ENCODE peak calls at places on chromosomes 3 and 15, in four cellular contexts. One of them, this sample, is unnamed.
A peak's percentile ranks its signal among the peaks of the same experiment; 100 is the strongest.

GRCh38 chr15:98668566-98669308 is 20.4 kb downstream of the IGF1R start:
- DNase-seq in KBM-7: peak; percentile 32
- DNase-seq in natural killer cell: no peak
- DNase-seq in GM04503: no peak
- DNase-seq in this sample: no peak

GRCh38 chr3:96106701-96107100 is 707.7 kb upstream of the EPHA6 start:
- DNase-seq in GM04503: no peak
- DNase-seq in natural killer cell: no peak
- DNase-seq in KBM-7: no peak
- DNase-seq in this sample: no peak

GRCh38 chr15:60838206-60838605 is 359.3 kb upstream of the ICE2 start:
- DNase-seq in natural killer cell: no peak
- DNase-seq in GM04503: no peak
- DNase-seq in KBM-7: no peak
- DNase-seq in this sample: no peak

GRCh38 chr15:100125627-100126231 is 216.0 kb downstream of the ADAMTS17 start:
- DNase-seq in KBM-7: no peak
- DNase-seq in GM04503: no peak
- DNase-seq in natural killer cell: no peak
- DNase-seq in this sample: no peak

GRCh38 chr15:77081971-77082370 is 11.1 kb upstream of the TSPAN3 start:
- DNase-seq in natural killer cell: no peak
- DNase-seq in KBM-7: no peak
- DNase-seq in GM04503: no peak
- DNase-seq in this sample: no peak

GRCh38 chr3:25153130-25153529 is 274.9 kb upstream of the RARB start:
- DNase-seq in GM04503: no peak
- DNase-seq in natural killer cell: no peak
- DNase-seq in KBM-7: no peak
- DNase-seq in this sample: no peak

GRCh38 chr3:197541756-197542539 is 13.8 kb downstream of the BDH1 start:
- DNase-seq in KBM-7: no peak
- DNase-seq in GM04503: no peak
- DNase-seq in natural killer cell: no peak
- DNase-seq in this sample: no peak

GRCh38 chr15:51193979-51194378 is 99.3 kb upstream of the TNFAIP8L3 start:
- DNase-seq in natural killer cell: no peak
- DNase-seq in GM04503: no peak
- DNase-seq in KBM-7: no peak
- DNase-seq in this sample: no peak

GRCh38 chr3:3664916-3665315 is 134.3 kb upstream of the LRRN1 start:
- DNase-seq in natural killer cell: no peak
- DNase-seq in GM04503: no peak
- DNase-seq in KBM-7: no peak
- DNase-seq in this sample: no peak

GRCh38 chr3:4271834-4272233 is 31.3 kb upstream of the SETMAR start:
- DNase-seq in natural killer cell: no peak
- DNase-seq in KBM-7: peak; percentile 46
- DNase-seq in GM04503: no peak
- DNase-seq in this sample: no peak

GRCh38 chr15:101052681-101053121 is 133.5 kb downstream of the LRRK1 start:
- DNase-seq in KBM-7: no peak
- DNase-seq in GM04503: no peak
- DNase-seq in natural killer cell: no peak
- DNase-seq in this sample: no peak

GRCh38 chr15:87348746-87349145 is 907.8 kb downstream of the NTRK3 start:
- DNase-seq in GM04503: no peak
- DNase-seq in KBM-7: no peak
- DNase-seq in natural killer cell: no peak
- DNase-seq in this sample: peak; percentile 53

GRCh38 chr3:2635511-2635910 is 474.7 kb downstream of the IL5RA start:
- DNase-seq in KBM-7: no peak
- DNase-seq in GM04503: no peak
- DNase-seq in natural killer cell: no peak
- DNase-seq in this sample: no peak

GRCh38 chr3:38051131-38051530 is 12.1 kb downstream of the DLEC1 start:
- DNase-seq in GM04503: no peak
- DNase-seq in KBM-7: no peak
- DNase-seq in natural killer cell: no peak
- DNase-seq in this sample: no peak

GRCh38 chr15:100759116-100759515 is 120.5 kb upstream of the ALDH1A3 start:
- DNase-seq in natural killer cell: no peak
- DNase-seq in GM04503: peak; percentile 75
- DNase-seq in KBM-7: no peak
- DNase-seq in this sample: peak; percentile 20

GRCh38 chr3:24457719-24458118 is 36.9 kb downstream of the THRB start:
- DNase-seq in KBM-7: no peak
- DNase-seq in GM04503: no peak
- DNase-seq in natural killer cell: no peak
- DNase-seq in this sample: no peak

GRCh38 chr3:115436767-115437301 is 186.5 kb upstream of the GAP43 start:
- DNase-seq in natural killer cell: no peak
- DNase-seq in GM04503: peak; percentile 93
- DNase-seq in KBM-7: no peak
- DNase-seq in this sample: peak; percentile 98

GRCh38 chr3:193474446-193474845 is 80.2 kb downstream of the ATP13A4 start:
- DNase-seq in natural killer cell: no peak
- DNase-seq in KBM-7: no peak
- DNase-seq in GM04503: no peak
- DNase-seq in this sample: no peak

GRCh38 chr3:11944052-11944673 is 60.0 kb upstream of the SYN2 start:
- DNase-seq in natural killer cell: no peak
- DNase-seq in GM04503: no peak
- DNase-seq in KBM-7: peak; percentile 49
- DNase-seq in this sample: no peak

GRCh38 chr15:76108021-76108723 is 48.4 kb downstream of the TMEM266 start:
- DNase-seq in natural killer cell: no peak
- DNase-seq in KBM-7: no peak
- DNase-seq in GM04503: no peak
- DNase-seq in this sample: no peak

GRCh38 chr3:39028466-39028865 is 23.3 kb downstream of the SCN11A start:
- DNase-seq in GM04503: no peak
- DNase-seq in KBM-7: no peak
- DNase-seq in natural killer cell: no peak
- DNase-seq in this sample: no peak

GRCh38 chr3:98329392-98330124 is 24.1 kb upstream of the OR5K4 start:
- DNase-seq in GM04503: peak; percentile 1
- DNase-seq in KBM-7: peak; percentile 72
- DNase-seq in natural killer cell: no peak
- DNase-seq in this sample: peak; percentile 29

GRCh38 chr15:60844431-60845174 is 365.7 kb upstream of the ICE2 start:
- DNase-seq in GM04503: no peak
- DNase-seq in natural killer cell: peak; percentile 39
- DNase-seq in KBM-7: no peak
- DNase-seq in this sample: no peak

GRCh38 chr3:195312714-195313113 is 41.8 kb upstream of the XXYLT1 start:
- DNase-seq in KBM-7: no peak
- DNase-seq in natural killer cell: no peak
- DNase-seq in GM04503: no peak
- DNase-seq in this sample: no peak

GRCh38 chr3:80043226-80043625 is 275.4 kb upstream of the ROBO1 start:
- DNase-seq in KBM-7: no peak
- DNase-seq in GM04503: no peak
- DNase-seq in natural killer cell: no peak
- DNase-seq in this sample: no peak

GRCh38 chr3:153001428-153001827 is 160.6 kb upstream of the RAP2B start:
- DNase-seq in GM04503: no peak
- DNase-seq in KBM-7: no peak
- DNase-seq in natural killer cell: no peak
- DNase-seq in this sample: no peak

GRCh38 chr3:5430701-5431100 is 243.2 kb downstream of the EDEM1 start:
- DNase-seq in KBM-7: no peak
- DNase-seq in natural killer cell: no peak
- DNase-seq in GM04503: no peak
- DNase-seq in this sample: no peak

GRCh38 chr15:47364671-47365141 is 352.6 kb upstream of the SEMA6D start:
- DNase-seq in natural killer cell: no peak
- DNase-seq in KBM-7: peak; percentile 42
- DNase-seq in GM04503: no peak
- DNase-seq in this sample: no peak

This sample was measured in HS-5.